ENCODE peak calls at places on chromosome 14, in six cellular contexts. V, S, Y, Q, U and H are unnamed samples.

GRCh38 chr14:68663385-68664076 is 129.3 kb downstream of the ZFP36L1 start:
- DNase-seq in V (peak), S (peak), Y (no peak), Q (peak), U (no peak), H (peak)

GRCh38 chr14:91654836-91655235 is 77.0 kb downstream of the CATSPERB start:
- DNase-seq in V (no peak), S (no peak), Y (no peak), Q (no peak), U (no peak), H (no peak)

GRCh38 chr14:72675126-72675525 is 218.8 kb downstream of the DPF3 start:
- DNase-seq in V (no peak), S (no peak), Y (no peak), Q (no peak), U (no peak), H (no peak)

GRCh38 chr14:67268456-67269115 is 27.4 kb downstream of the PALS1 start:
- DNase-seq in V (no peak), S (no peak), Y (peak), Q (no peak), U (no peak), H (no peak)

GRCh38 chr14:83842536-83842935 is 1687.4 kb upstream of the FLRT2 start:
- DNase-seq in V (no peak), S (no peak), Y (no peak), Q (no peak), U (no peak), H (no peak)

GRCh38 chr14:71918955-71919354 is 13.3 kb upstream of the RGS6 start:
- DNase-seq in V (no peak), S (no peak), Y (peak), Q (no peak), U (no peak), H (no peak)

GRCh38 chr14:99522457-99522891 is 41.3 kb downstream of the CCNK start:
- DNase-seq in V (peak), S (peak), Y (peak), Q (peak), U (no peak), H (no peak)

GRCh38 chr14:97377550-97377949 is 580.4 kb downstream of the VRK1 start:
- DNase-seq in V (no peak), S (no peak), Y (no peak), Q (no peak), U (no peak), H (no peak)

GRCh38 chr14:54423991-54424390 is 17.2 kb downstream of the CNIH1 start:
- DNase-seq in V (no peak), S (no peak), Y (no peak), Q (no peak), U (no peak), H (no peak)

GRCh38 chr14:93150227-93151206 is 34.2 kb downstream of the MOAP1 start:
- DNase-seq in V (no peak), S (no peak), Y (peak), Q (no peak), U (no peak), H (no peak)

GRCh38 chr14:96213871-96214465 is 9.3 kb downstream of the BDKRB2 start:
- DNase-seq in V (no peak), S (no peak), Y (no peak), Q (no peak), U (no peak), H (no peak)

GRCh38 chr14:75005357-75005756 is 2.6 kb downstream of the EIF2B2 start:
- DNase-seq in V (no peak), S (no peak), Y (no peak), Q (no peak), U (no peak), H (no peak)

GRCh38 chr14:49865431-49865859 is 12.9 kb upstream of the NEMF start:
- DNase-seq in V (peak), S (peak), Y (peak), Q (peak), U (peak), H (no peak)

GRCh38 chr14:103543140-103543539 is 14.1 kb downstream of the TRMT61A start:
- DNase-seq in V (no peak), S (no peak), Y (no peak), Q (peak), U (no peak), H (no peak)

GRCh38 chr14:63890553-63890952 is 37.7 kb downstream of the SYNE2 start:
- DNase-seq in V (no peak), S (no peak), Y (no peak), Q (no peak), U (no peak), H (no peak)

GRCh38 chr14:80202888-80203562 is 8.3 kb downstream of the DIO2 start:
- DNase-seq in V (no peak), S (no peak), Y (no peak), Q (no peak), U (no peak), H (no peak)

GRCh38 chr14:83463500-83464098 is 1929.9 kb upstream of the SEL1L start:
- DNase-seq in V (peak), S (peak), Y (peak), Q (peak), U (peak), H (no peak)

GRCh38 chr14:69153848-69154208 is 909 bp upstream of the DCAF5 start:
- DNase-seq in V (peak), S (peak), Y (peak), Q (peak), U (peak), H (no peak)

GRCh38 chr14:52251724-52252123 is 15.8 kb upstream of the PTGDR start:
- DNase-seq in V (no peak), S (no peak), Y (no peak), Q (no peak), U (no peak), H (no peak)

GRCh38 chr14:70188608-70189540 is at the start of gene SLC8A3:
- DNase-seq in V (peak), S (peak), Y (peak), Q (no peak), U (peak), H (no peak)

DNA sequence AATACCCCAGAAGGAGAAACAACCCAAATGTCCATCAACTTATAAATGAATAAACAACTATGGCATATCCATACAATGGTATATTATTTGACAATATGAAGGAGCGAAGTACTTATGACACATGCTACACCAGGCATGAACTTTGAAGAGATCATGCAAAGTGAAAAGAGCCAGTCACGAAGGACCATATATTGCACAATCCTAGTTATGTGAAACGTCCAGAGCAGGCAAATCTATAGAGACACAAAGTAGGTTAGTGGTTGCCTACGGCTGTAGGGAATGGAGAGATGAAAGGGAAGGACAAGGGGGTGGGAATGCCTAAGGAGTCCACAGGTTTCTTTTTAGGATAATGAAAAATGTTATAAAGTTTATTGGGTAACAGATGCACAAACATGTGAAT is 186.9 kb downstream of the TTC8 start:
- DNase-seq in V (no peak), S (no peak), Y (no peak), Q (no peak), U (no peak), H (no peak)
- H3K4me3 ChIP-seq in V (no peak), S (no peak), Y (no peak), Q (no peak), U (no peak), H (no peak)

DNA sequence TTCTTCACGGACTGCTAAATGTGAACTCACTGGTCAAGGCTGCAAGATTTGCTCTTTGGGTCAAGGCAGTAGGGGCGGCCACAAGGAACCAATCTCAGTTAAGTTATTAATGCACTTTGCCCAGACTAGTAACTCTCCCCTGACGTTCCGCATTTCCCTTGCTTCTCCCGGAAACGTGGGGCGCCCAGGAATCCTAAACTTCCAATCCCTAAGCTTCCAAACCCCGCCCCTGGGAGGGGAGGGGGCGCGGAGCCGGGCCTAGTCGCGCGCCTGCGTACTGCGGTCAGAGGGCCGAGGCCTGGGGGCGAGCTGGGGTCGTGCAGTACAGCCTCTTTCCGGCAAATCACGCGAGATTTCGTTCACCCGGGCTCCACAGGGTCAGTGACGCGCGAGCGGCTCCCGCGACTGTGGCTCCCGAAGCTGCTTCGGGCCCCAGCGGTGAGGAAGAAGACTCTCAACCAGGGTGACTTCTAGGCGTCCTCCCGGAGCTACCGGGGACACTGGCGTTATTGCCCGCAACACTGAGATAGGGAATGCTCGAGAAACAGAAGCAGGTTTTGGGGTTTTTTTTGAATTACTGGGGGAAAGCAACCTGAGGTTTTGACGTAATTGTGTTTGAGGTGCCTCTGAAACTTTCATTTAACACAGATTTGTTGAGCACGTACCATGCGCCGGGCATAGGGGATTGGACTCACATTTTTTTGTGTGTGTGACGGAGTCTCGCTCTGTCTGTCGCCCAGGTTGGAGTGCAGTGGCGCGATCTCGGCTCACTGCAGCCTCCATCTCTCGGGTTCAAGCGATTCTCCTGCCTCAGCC is at the start of gene PTGR2:
- DNase-seq in V (peak), S (peak), Y (peak), Q (peak), U (peak), H (peak)
- TF ChIP-seq CTCF in V (no peak), S (no peak), Y (no peak), Q (peak), U (no peak), H (peak)

DNA sequence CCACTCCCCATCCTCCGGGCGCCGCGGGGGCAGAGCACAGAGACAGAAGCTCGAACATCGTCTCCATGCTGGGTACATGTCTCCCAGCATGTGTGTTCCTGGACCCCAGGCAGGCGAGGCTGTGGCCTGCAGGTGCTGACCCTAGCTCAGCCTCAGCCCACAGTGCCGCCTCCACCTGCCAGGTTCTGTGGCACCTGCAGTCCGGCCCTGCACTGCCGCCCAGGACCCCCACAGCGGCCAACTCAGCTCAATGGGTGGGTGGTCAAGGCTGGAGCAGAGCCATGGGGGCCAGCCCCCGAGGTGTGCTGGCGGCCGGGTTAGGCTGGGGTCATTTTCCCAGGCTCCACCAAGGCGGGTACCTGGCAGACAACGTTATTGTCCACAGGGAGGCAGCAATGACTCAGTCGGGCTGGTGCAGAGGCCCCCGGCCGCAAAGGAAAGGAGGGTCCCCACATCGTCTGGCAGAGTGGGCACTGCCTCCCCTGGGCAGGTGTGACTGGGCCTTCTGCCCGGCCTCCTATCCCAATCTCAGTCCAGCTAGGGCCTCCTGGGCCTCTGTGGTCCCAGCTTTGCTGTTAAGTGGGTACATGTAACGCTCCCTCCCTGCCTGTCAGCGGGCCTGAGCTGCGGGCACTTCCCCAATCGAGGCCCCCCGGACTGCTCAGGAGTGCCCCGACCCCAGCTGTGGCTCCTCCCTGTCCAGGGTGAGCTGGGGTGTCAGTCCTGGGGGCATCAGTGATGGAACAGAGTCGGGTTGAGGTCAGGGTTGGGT is 20.2 kb upstream of the NUDT14 start:
- DNase-seq in V (no peak), S (no peak), Y (no peak), Q (no peak), U (no peak), H (no peak)
- H3K4me3 ChIP-seq in V (no peak), S (no peak), Y (no peak), Q (no peak), U (no peak), H (no peak)

DNA sequence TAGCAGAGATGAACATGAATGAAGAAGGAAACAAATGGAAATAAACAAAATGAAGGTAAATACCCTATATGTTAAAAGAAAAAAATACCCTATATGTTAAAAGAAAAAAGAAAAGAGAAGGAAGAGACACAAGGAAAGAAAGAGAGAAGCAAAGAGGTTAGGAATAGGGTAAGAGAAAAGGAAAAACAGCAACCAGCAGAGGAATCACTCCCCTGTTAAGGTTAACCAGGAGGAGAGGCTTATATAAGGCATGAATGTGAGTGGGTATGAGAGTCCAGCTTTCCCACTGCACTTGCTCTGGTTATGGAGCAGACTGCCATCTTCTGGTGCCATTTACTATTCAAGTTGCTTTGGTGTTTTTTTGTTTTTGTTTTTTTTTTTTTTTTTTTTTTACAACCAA is 3.1 kb downstream of the PPP1R3E start:
- DNase-seq in V (peak), S (peak), Y (peak), Q (no peak), U (peak), H (no peak)
- TF ChIP-seq CTCF in V (peak), S (peak), Y (peak), Q (no peak), U (peak), H (peak)

DNA sequence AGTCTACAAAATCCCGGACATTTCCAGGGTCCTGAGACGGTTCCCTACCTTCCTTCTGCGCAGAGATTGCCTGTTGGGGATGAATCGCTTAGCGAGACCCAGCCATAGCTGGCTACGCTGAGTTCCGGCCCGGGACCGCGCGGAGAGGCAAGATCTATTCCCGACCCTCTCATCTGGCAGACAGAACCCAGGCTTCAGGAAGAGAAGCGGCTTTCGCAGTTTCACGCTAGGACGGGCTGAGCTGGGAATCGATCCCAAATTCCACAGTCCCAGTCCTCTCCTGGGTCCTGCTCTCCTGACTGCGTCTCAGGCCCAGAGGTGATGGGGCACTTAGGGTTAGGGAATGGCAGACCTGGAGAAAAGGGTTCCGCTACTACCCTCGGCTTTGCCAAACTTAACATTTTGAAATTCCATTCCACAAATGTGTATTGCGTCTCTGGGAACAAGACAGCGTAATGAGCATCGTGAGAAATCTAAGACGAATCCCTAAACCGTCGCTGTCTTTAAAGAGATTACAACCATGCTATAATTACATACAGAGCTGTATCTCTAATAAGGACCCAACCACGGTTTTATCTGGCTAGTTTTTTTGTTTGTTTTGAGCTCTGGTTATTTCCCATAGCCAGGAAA is 2.8 kb downstream of the PTPN21 start:
- DNase-seq in V (peak), S (peak), Y (no peak), Q (peak), U (no peak), H (no peak)
- H3K4me3 ChIP-seq in V (peak), S (peak), Y (peak), Q (peak), U (peak), H (peak)